ENCODE peak calls at places on chromosome 6, in six cellular contexts. Z is pancreas, R is heart left ventricle, T is GM13976, I is OCI-LY7, O is mammary epithelial cell. M is an unnamed sample.

GRCh38 chr6:129849456-129849855 is 11.7 kb downstream of the TMEM244 start:
- DNase-seq in R (no peak), I (no peak), O (peak; percentile 89), Z (no peak), T (no peak), M (no peak)

GRCh38 chr6:7910298-7910653 is 312 bp downstream of the TXNDC5 start:
- DNase-seq in O (no peak), I (no peak), T (no peak), R (no peak), Z (no peak), M (peak; percentile 32)

GRCh38 chr6:139490482-139490881 is 116.0 kb upstream of the CITED2 start:
- DNase-seq in I (peak; percentile 39), R (no peak), T (no peak), Z (peak; percentile 71), O (no peak), M (peak; percentile 29)

GRCh38 chr6:139443226-139444112 is 69.0 kb upstream of the CITED2 start:
- DNase-seq in R (no peak), Z (no peak), T (no peak), O (no peak), I (no peak), M (no peak)

GRCh38 chr6:109184638-109185037 is 89.3 kb downstream of the CEP57L1 start:
- DNase-seq in O (no peak), T (no peak), I (peak; percentile 36), R (no peak), Z (no peak), M (no peak)

GRCh38 chr6:131770776-131771175 is 37.0 kb upstream of the ENPP1 start:
- DNase-seq in T (no peak), R (no peak), I (no peak), O (no peak), Z (no peak), M (no peak)

GRCh38 chr6:63573899-63574553 is 1.7 kb downstream of the LOC128125822 start:
- DNase-seq in I (peak; percentile 64), Z (peak; percentile 49), R (no peak), O (peak; percentile 47), T (peak; percentile 15), M (peak; percentile 65)

GRCh38 chr6:100856146-100856545 is 25.0 kb downstream of the ASCC3 start:
- DNase-seq in R (no peak), I (no peak), Z (no peak), O (no peak), T (no peak), M (no peak)

GRCh38 chr6:39215640-39216158 is 13.6 kb downstream of the KCNK5 start:
- DNase-seq in I (no peak), R (no peak), O (no peak), Z (no peak), T (no peak), M (no peak)

GRCh38 chr6:143941852-143942627 is 66.0 kb downstream of the PLAGL1 start:
- DNase-seq in O (peak; percentile 11), T (peak; percentile 46), I (peak; percentile 57), Z (peak; percentile 14), R (peak; percentile 36), M (peak; percentile 86)

GRCh38 chr6:47016236-47016635 is 25.9 kb downstream of the ADGRF1 start:
- DNase-seq in I (no peak), Z (no peak), O (no peak), T (no peak), R (no peak), M (no peak)

GRCh38 chr6:166707045-166707444 is 80.0 kb upstream of the RPS6KA2 start:
- DNase-seq in O (no peak), Z (peak; percentile 56), I (no peak), T (peak; percentile 56), R (peak; percentile 57), M (peak; percentile 55)

GRCh38 chr6:131062245-131063027 is 609 bp downstream of the EPB41L2 start:
- DNase-seq in O (no peak), I (peak; percentile 56), R (peak; percentile 54), Z (peak; percentile 14), T (peak; percentile 33), M (peak; percentile 35)

GRCh38 chr6:77440206-77440976 is 22.9 kb downstream of the HTR1B start:
- DNase-seq in O (no peak), I (no peak), Z (no peak), R (no peak), T (no peak), M (no peak)

GRCh38 chr6:110944681-110945151 is 13.8 kb upstream of the GTF3C6 start:
- DNase-seq in O (peak; percentile 96), I (no peak), Z (no peak), T (peak; percentile 82), R (no peak), M (peak; percentile 67)

GRCh38 chr6:81148726-81149125 is 603.8 kb downstream of the TENT5A start:
- DNase-seq in I (no peak), Z (no peak), R (no peak), T (no peak), O (no peak), M (no peak)

GRCh38 chr6:28816909-28817807 is 106.6 kb downstream of the TRIM27 start:
- DNase-seq in T (peak; percentile 37), Z (no peak), O (peak; percentile 85), I (no peak), R (no peak), M (peak; percentile 63)

GRCh38 chr6:10643214-10643641 is 51.2 kb downstream of the C6orf52 start:
- DNase-seq in R (no peak), Z (no peak), T (peak; percentile 43), O (no peak), I (peak; percentile 67), M (no peak)

GRCh38 chr6:40719671-40720374 is 132.7 kb upstream of the LRFN2 start:
- DNase-seq in T (peak; percentile 38), Z (no peak), R (no peak), O (no peak), I (peak; percentile 65), M (peak; percentile 7)

GRCh38 chr6:168107191-168107940 is 28.4 kb upstream of the FRMD1 start:
- DNase-seq in I (no peak), T (no peak), O (no peak), R (no peak), Z (no peak), M (no peak)

GRCh38 chr6:106085984-106086832 is at the start of gene PRDM1:
- DNase-seq in O (peak; percentile 96), I (peak; percentile 98), Z (peak; percentile 85), T (peak; percentile 81), R (peak; percentile 81), M (peak; percentile 89)

GRCh38 chr6:136647363-136647763 is 97.1 kb upstream of the MAP7 start:
- DNase-seq in Z (peak; percentile 25), T (peak; percentile 42), I (no peak), O (no peak), R (no peak), M (peak; percentile 66)

GRCh38 chr6:6125495-6125894 is 118.8 kb upstream of the NRN1 start:
- DNase-seq in O (no peak), T (no peak), R (no peak), Z (no peak), I (no peak), M (no peak)

GRCh38 chr6:105136433-105137350 is 43.1 kb downstream of the POPDC3 start:
- DNase-seq in Z (peak; percentile 23), O (peak; percentile 55), R (peak; percentile 79), I (no peak), T (peak; percentile 68), M (peak; percentile 13)

GRCh38 chr6:109241199-109241598 is 141.1 kb downstream of the CD164 start:
- DNase-seq in O (peak; percentile 57), Z (no peak), R (no peak), I (no peak), T (no peak), M (no peak)

GRCh38 chr6:85459224-85459901 is 9.5 kb downstream of the NT5E start:
- DNase-seq in T (no peak), R (no peak), Z (no peak), I (no peak), O (peak; percentile 55), M (no peak)

DNA sequence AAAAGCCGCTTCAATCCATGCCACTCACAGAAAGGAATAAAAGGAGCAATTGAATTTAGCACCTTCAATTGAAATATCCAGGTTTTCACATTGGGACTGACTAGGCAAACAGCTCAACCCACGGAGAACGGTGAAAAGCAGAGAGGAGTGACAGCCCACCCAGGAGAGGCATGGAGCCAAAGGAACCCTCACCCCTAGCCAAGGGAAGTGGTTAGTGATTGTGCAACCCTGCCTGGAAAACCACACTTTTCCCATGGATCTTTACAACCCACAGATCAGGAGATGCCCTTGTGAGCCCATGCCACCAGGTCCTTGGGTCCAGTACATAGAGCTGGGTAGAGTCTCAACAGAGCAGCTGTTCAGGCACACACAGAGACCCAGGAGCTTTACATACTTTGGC is 911.8 kb downstream of the EPHA7 start:
- DNase-seq in T (no peak), O (no peak), I (no peak), R (no peak), Z (no peak), M (no peak)
- TF ChIP-seq CTCF in T (no peak), O (no peak), I (no peak), R (no peak), Z (no peak), M (no peak)

DNA sequence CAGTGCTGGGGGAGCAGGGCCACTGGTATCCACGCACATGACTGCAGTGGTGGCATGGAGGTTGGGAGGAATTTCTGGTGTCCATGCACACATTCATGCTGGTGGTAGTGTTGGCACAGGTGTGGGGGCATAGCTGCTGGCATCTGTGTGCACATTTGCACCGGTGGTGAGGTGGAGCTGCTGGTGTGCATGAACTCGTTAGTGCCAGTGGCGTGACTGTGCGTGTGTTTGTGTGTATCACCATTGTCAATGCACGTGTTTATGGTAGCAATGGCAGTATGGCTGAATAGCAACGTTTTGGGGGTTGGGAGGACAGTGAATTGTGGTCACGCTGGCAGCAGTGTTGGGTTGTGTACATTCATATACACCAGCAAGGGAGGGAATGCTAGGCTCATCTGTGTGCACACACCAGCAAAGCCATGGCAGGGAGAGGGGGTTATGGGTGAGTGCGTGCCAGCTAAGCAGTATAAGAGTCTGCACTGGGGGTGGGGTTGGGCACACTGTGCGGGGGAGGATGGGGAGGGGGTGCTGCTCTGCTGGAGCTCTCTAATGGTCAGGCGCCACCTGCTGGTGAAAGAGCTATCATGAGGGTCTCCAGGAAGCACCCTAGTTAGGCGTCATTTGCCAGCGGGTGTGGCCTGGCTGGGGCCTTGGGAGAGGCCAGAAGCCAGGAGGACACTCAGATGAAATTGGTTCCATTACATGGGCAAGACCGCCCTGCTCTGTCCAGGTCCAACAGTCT is 626.1 kb upstream of the ID4 start:
- DNase-seq in Z (no peak), O (no peak), R (peak; percentile 22), T (no peak), I (peak; percentile 47), M (peak; percentile 42)
- TF ChIP-seq CTCF in Z (peak; percentile 6), O (no peak), R (peak; percentile 40), T (peak; percentile 38), I (peak; percentile 74), M (no peak)

DNA sequence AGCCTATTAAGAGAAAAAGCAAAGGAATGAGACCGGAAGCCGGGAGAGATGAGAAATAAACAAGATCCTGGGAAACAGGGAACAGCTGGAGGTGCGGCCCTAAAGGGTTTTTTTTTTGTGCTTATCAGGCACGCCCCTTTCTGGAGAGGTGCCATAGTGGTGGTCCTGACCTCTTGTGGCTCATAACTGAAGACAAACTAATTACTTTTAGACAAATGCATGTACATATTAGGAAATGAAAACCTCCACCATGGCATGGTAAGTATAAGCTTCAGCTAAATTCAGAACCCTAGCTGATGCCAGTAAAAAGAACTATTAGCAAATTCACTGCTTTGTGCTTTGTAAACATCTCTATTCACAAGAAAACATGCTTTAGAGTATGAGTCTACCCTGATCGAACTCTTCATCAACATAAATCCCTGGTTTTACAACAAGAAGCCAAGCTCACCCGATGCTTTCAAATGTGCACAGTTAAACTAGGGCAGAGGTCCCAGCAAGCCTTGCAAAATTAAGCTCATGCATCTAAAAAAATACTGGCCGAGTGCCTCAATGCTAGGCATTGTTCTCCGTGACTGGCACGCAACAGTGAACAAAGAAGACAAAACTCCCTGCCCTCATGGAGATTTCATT is 96.4 kb upstream of the MRPS10 start:
- DNase-seq in R (no peak), I (no peak), T (no peak), Z (no peak), O (no peak), M (no peak)
- TF ChIP-seq CTCF in R (no peak), I (no peak), T (no peak), Z (no peak), O (no peak), M (no peak)

GRCh38 chr6:51618563-51618962 is 468.9 kb downstream of the PKHD1 start:
- DNase-seq in Z (no peak), O (no peak), T (no peak), R (no peak), I (peak; percentile 22), M (no peak)
- TF ChIP-seq CTCF in Z (peak; percentile 48), O (peak; percentile 33), T (no peak), R (no peak), I (peak; percentile 72), M (no peak)

M was measured in activated CD8-positive, alpha-beta T cell treated with anti-CD3 and anti-CD28 coated beads for 36 hours.